ENCODE peak calls at places on chromosomes 13 and 19, in ten cellular contexts. P is tibial nerve, R is ovary, W is fibroblast of lung, O is pancreas, B is thoracic aorta, Q is neural progenitor cell, C is mucosa of descending colon, L is left lung, F is IMR-90. J is an unnamed sample. For H3K36me3, the result is how much of the 10 kb centered on the place peaks cover.

GRCh38 chr19:6773323-6773931 is 919 bp downstream of the VAV1 start:
- DNase-seq in C (peak), Q (no peak), O (no peak), W (no peak), B (no peak), P (no peak), F (no peak), L (peak), R (no peak), J (peak)

GRCh38 chr13:97369269-97369893 is 64.6 kb upstream of the RAP2A start:
- DNase-seq in W (no peak), L (no peak), B (no peak), F (no peak), O (no peak), R (no peak), Q (no peak), P (no peak), C (no peak), J (no peak)

GRCh38 chr19:17654993-17655392 is 33.2 kb downstream of the UNC13A start:
- DNase-seq in P (no peak), Q (no peak), F (no peak), C (peak), L (no peak), B (no peak), O (no peak), W (no peak), R (no peak), J (no peak)

GRCh38 chr19:14089662-14090508 is 666 bp downstream of the SAMD1 start:
- DNase-seq in L (no peak), O (peak), W (peak), Q (peak), P (no peak), C (peak), F (peak), B (no peak), R (peak), J (peak)

GRCh38 chr19:15104411-15104810 is 2.8 kb upstream of the SYDE1 start:
- DNase-seq in C (no peak), L (no peak), O (no peak), B (no peak), W (no peak), R (no peak), P (no peak), Q (no peak), F (no peak), J (no peak)

GRCh38 chr19:55188620-55189019 is 8.5 kb upstream of the SYT5 start:
- DNase-seq in O (no peak), R (no peak), F (no peak), L (no peak), W (no peak), C (no peak), Q (no peak), P (no peak), B (no peak), J (no peak)

GRCh38 chr13:32669030-32669646 is 82.9 kb downstream of the PDS5B start:
- DNase-seq in B (no peak), P (no peak), C (no peak), W (peak), F (peak), Q (peak), R (no peak), O (no peak), L (no peak), J (no peak)

GRCh38 chr13:76795701-76796695 is 90.2 kb downstream of the KCTD12 start:
- DNase-seq in L (no peak), Q (no peak), O (no peak), F (peak), C (no peak), R (no peak), B (no peak), P (no peak), W (no peak), J (no peak)

GRCh38 chr19:44745386-44745831 is 3.1 kb upstream of the BCL3 start:
- DNase-seq in F (peak), C (peak), Q (peak), L (peak), P (peak), W (peak), O (peak), B (no peak), R (peak), J (peak)

GRCh38 chr19:23384858-23385257 is 10.4 kb downstream of the ZNF91 start:
- DNase-seq in Q (no peak), L (no peak), F (no peak), P (no peak), C (no peak), O (no peak), W (no peak), R (no peak), B (no peak), J (no peak)

GRCh38 chr13:36819811-36820140 is 754 bp downstream of the RFXAP start:
- DNase-seq in F (peak), L (no peak), R (no peak), C (no peak), W (peak), P (no peak), O (no peak), Q (peak), B (no peak), J (no peak)

GRCh38 chr19:51372649-51373504 is at the start of gene NKG7:
- DNase-seq in O (no peak), W (no peak), B (no peak), R (no peak), Q (no peak), F (no peak), C (peak), P (no peak), L (no peak), J (no peak)

GRCh38 chr19:13964776-13965175 is 12.5 kb downstream of the DCAF15 start:
- DNase-seq in W (peak), P (no peak), F (peak), Q (no peak), L (no peak), C (no peak), O (no peak), B (no peak), R (no peak), J (no peak)

GRCh38 chr19:12779162-12779993 is 4.0 kb upstream of the HOOK2 start:
- DNase-seq in R (peak), Q (peak), W (peak), L (peak), C (peak), P (no peak), F (peak), B (no peak), O (peak), J (peak)

GRCh38 chr13:114249062-114249461 is 14.4 kb downstream of the CDC16 start:
- DNase-seq in L (no peak), O (no peak), P (no peak), W (no peak), B (no peak), F (no peak), R (no peak), Q (no peak), C (no peak), J (no peak)

GRCh38 chr19:8655340-8655709 is 24.9 kb downstream of the NFILZ start:
- DNase-seq in F (no peak), B (no peak), P (no peak), Q (no peak), C (no peak), L (no peak), W (no peak), R (no peak), O (no peak), J (no peak)

GRCh38 chr19:51002101-51002532 is 713 bp upstream of the KLK8 start:
- DNase-seq in Q (no peak), F (no peak), P (no peak), R (no peak), L (no peak), C (no peak), O (no peak), B (no peak), W (no peak), J (no peak)

GRCh38 chr19:42023121-42023942 is 29.3 kb upstream of the ATP1A3 start:
- DNase-seq in O (no peak), F (peak), C (no peak), P (no peak), R (no peak), B (no peak), Q (peak), W (peak), L (no peak), J (no peak)
- TF ChIP-seq CTCF in O (no peak), F (peak), C (peak), P (no peak), R (no peak), B (no peak), Q (peak), W (no peak), L (no peak), J (no peak)

GRCh38 chr13:79404361-79404760 is 1.7 kb downstream of the RBM26 start:
- DNase-seq in P (no peak), W (no peak), L (no peak), O (no peak), Q (peak), C (no peak), B (no peak), R (no peak), F (no peak), J (no peak)
- H3K36me3 ChIP-seq in P (under half), W (under half), L (under half), O (under half), Q (under half), C (under half), B (under half), R (under half), F (under half), J (under half)

GRCh38 chr19:36417752-36418286 is 625 bp downstream of the ZFP82 start:
- DNase-seq in O (no peak), B (no peak), P (no peak), R (no peak), W (no peak), Q (peak), C (no peak), L (no peak), F (no peak), J (no peak)
- H3K4me3 ChIP-seq in O (peak), B (peak), P (peak), R (peak), W (peak), Q (peak), C (peak), L (peak), F (peak), J (peak)

DNA sequence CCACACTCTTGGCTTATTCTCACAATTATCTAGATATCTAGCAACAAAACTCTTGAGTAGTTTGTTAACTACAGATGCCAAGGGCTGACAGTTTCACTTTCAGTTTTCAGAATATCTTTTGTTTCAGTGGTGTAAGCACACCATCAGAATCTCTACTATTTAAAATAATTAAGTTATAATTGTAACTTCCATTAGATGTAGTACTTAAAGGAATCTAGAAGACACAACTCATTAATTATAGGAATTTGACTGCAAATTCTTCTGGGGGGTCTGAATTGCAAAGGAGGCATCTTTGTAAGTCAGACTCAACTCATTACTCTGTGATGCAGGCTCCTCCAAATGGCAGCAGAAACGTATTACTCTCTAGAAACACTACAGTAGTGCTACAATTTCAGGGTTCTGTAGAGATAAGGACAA is 44.9 kb upstream of the USPL1 start:
- DNase-seq in B (no peak), Q (no peak), C (no peak), F (peak), R (no peak), O (no peak), W (peak), L (no peak), P (no peak), J (no peak)
- TF ChIP-seq CTCF in B (peak), Q (no peak), C (no peak), F (peak), R (no peak), O (no peak), W (peak), L (no peak), P (peak), J (peak)

GRCh38 chr19:41294393-41294792 is 15.6 kb upstream of the CCDC97 start:
- DNase-seq in P (no peak), R (no peak), Q (no peak), W (no peak), C (no peak), L (no peak), O (no peak), F (no peak), B (no peak), J (no peak)
- H3K36me3 ChIP-seq in P (half or more), R (under half), Q (under half), W (under half), C (under half), L (half or more), O (under half), F (half or more), B (half or more), J (half or more)

DNA sequence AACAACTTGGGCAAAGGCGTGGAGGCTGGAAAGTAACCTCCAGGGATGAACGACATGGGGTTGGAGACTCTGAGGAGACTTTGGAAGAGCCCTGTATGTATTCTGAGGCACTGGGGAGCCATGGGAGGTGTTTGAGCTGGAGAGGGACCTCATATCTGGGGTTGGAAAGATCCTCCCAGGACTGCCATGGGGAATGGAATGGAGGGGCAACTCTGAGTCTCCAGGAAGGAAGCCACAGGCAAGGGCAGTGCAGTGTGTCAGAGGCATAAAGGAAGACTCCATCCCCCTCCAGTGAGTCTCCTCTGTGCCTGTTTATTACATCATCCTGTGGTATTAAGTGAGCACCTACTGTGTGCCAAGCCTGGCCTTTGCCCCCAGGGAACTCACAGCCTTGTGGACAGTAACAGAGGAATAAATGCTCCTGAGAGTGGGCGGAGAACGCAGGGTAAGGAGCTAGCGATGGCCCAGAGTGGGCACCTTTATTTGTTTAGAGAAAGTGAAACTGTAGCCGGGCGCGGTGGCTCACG is 7.7 kb downstream of the PEAK3 start:
- DNase-seq in F (no peak), O (no peak), P (no peak), B (no peak), R (no peak), W (no peak), L (no peak), C (no peak), Q (no peak), J (no peak)
- H3K4me3 ChIP-seq in F (no peak), O (no peak), P (no peak), B (peak), R (no peak), W (peak), L (peak), C (no peak), Q (peak), J (peak)

DNA sequence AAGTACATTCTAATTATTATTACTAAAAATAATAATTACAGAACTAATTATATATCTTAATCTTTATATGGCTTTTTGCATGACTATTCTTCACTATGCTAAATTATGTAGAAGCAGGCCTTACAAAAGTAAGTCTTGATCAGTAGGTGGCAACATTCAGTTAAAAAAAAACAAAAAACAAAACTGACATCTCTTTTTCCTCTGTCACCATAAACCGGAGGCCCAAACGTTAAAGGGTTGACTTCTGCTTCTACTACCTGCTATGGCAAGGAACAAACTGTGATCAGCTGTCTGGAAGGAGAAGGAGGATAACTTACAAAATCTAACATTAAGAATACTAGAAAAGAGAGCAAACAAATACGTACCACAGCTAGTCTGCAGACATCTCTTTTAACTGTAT is 1525.6 kb downstream of the SLITRK1 start:
- DNase-seq in R (no peak), L (no peak), Q (peak), F (no peak), C (no peak), O (no peak), P (no peak), B (no peak), W (no peak), J (no peak)
- TF ChIP-seq CTCF in R (no peak), L (no peak), Q (peak), F (no peak), C (no peak), O (no peak), P (no peak), B (no peak), W (no peak), J (no peak)

GRCh38 chr13:110472904-110473563 is 88.5 kb downstream of the RAB20 start:
- DNase-seq in C (no peak), W (no peak), P (no peak), L (no peak), O (no peak), R (no peak), F (no peak), B (no peak), Q (no peak), J (no peak)

GRCh38 chr13:110474713-110475112 is 86.8 kb downstream of the RAB20 start:
- DNase-seq in Q (no peak), C (no peak), B (no peak), O (no peak), R (no peak), L (no peak), W (no peak), P (no peak), F (peak), J (no peak)

GRCh38 chr13:110476220-110476617 is 85.3 kb downstream of the RAB20 start:
- DNase-seq in B (no peak), W (no peak), L (no peak), P (no peak), F (no peak), C (no peak), R (no peak), Q (no peak), O (no peak), J (no peak)

GRCh38 chr13:110475550-110476219 is 85.8 kb downstream of the RAB20 start:
- DNase-seq in C (no peak), O (no peak), Q (no peak), P (no peak), W (no peak), L (no peak), B (no peak), F (no peak), R (no peak), J (no peak)

DNA sequence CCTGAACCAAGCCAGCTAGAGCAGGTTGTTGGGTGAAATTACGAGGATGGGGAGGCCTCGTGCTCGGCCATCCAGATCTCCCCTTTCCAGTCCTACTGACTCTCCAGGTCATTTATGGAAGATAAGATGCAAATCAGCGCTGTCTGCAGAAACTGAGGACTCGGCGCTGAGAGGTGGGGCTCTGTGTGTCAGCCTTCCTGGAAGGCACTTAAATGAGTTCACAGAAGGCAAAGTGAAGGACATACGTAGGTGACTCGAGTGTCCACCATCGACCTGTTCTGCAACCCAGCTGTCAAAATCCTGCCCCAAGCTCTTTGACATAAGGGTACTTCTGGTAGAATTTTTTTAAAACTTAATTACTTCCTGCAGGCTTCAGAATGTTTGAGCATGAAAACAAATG is 86.4 kb downstream of the RAB20 start:
- DNase-seq in R (no peak), C (no peak), L (peak), Q (no peak), P (no peak), O (no peak), F (no peak), B (no peak), W (no peak), J (no peak)
- H3K36me3 ChIP-seq in R (under half), C (under half), L (half or more), Q (under half), P (under half), O (under half), F (half or more), B (half or more), W (under half), J (half or more)

J was measured in left ventricle myocardium inferior.